ENCODE peak calls at places on chromosomes 4 and X, in four cellular contexts. One of them, this sample, is unnamed.

GRCh38 chr4:55107054-55107453 is 18.3 kb downstream of the KDR start:
- DNase-seq in heart left ventricle: no peak
- DNase-seq in hepatocyte: no peak
- DNase-seq in GM10248: no peak
- DNase-seq in this sample: no peak

GRCh38 chrX:154727418-154728323 is 23.2 kb downstream of the GAB3 start:
- DNase-seq in GM10248: no peak
- DNase-seq in hepatocyte: no peak
- DNase-seq in heart left ventricle: peak
- DNase-seq in this sample: no peak

GRCh38 chrX:155065035-155065734 is 5.8 kb downstream of the CMC4 start:
- DNase-seq in heart left ventricle: no peak
- DNase-seq in GM10248: no peak
- DNase-seq in hepatocyte: no peak
- DNase-seq in this sample: no peak

GRCh38 chr4:77026322-77026704 is 49.5 kb downstream of the CCNI start:
- DNase-seq in GM10248: no peak
- DNase-seq in hepatocyte: no peak
- DNase-seq in heart left ventricle: no peak
- DNase-seq in this sample: no peak

GRCh38 chrX:124346064-124346876 is at the start of gene SH2D1A:
- DNase-seq in heart left ventricle: no peak
- DNase-seq in hepatocyte: no peak
- DNase-seq in GM10248: no peak
- DNase-seq in this sample: no peak

GRCh38 chr4:104425003-104425402 is 69.7 kb downstream of the CXXC4 start:
- DNase-seq in heart left ventricle: no peak
- DNase-seq in GM10248: no peak
- DNase-seq in hepatocyte: no peak
- DNase-seq in this sample: no peak

GRCh38 chr4:25367004-25367621 is 9.9 kb upstream of the ANAPC4 start:
- DNase-seq in heart left ventricle: no peak
- DNase-seq in hepatocyte: peak
- DNase-seq in GM10248: peak
- DNase-seq in this sample: peak

GRCh38 chr4:156790866-156791265 is 180.7 kb downstream of the PDGFC start:
- DNase-seq in heart left ventricle: peak
- DNase-seq in hepatocyte: no peak
- DNase-seq in GM10248: no peak
- DNase-seq in this sample: no peak

GRCh38 chr4:72301759-72302158 is 267.3 kb downstream of the ADAMTS3 start:
- DNase-seq in GM10248: no peak
- DNase-seq in heart left ventricle: no peak
- DNase-seq in hepatocyte: no peak
- DNase-seq in this sample: no peak

GRCh38 chr4:96186593-96186992 is 346.7 kb downstream of the PDHA2 start:
- DNase-seq in GM10248: no peak
- DNase-seq in heart left ventricle: no peak
- DNase-seq in hepatocyte: no peak
- DNase-seq in this sample: no peak

GRCh38 chr4:65791111-65791806 is 121.0 kb upstream of the EPHA5 start:
- DNase-seq in GM10248: no peak
- DNase-seq in hepatocyte: no peak
- DNase-seq in heart left ventricle: no peak
- DNase-seq in this sample: no peak

GRCh38 chr4:186414365-186414764 is 141.0 kb downstream of the MTNR1A start:
- DNase-seq in hepatocyte: no peak
- DNase-seq in GM10248: no peak
- DNase-seq in heart left ventricle: no peak
- DNase-seq in this sample: no peak

GRCh38 chr4:185383451-185383850 is 12.3 kb downstream of the LRP2BP start:
- DNase-seq in hepatocyte: no peak
- DNase-seq in heart left ventricle: no peak
- DNase-seq in GM10248: no peak
- DNase-seq in this sample: no peak

GRCh38 chrX:103276581-103277002 is at the start of gene TCEAL5:
- DNase-seq in heart left ventricle: no peak
- DNase-seq in hepatocyte: no peak
- DNase-seq in GM10248: no peak
- DNase-seq in this sample: no peak

GRCh38 chr4:120709986-120710385 is 212.5 kb downstream of the PRDM5 start:
- DNase-seq in heart left ventricle: no peak
- DNase-seq in hepatocyte: no peak
- DNase-seq in GM10248: no peak
- DNase-seq in this sample: no peak

GRCh38 chrX:39484669-39485068 is 613.1 kb downstream of the BCOR start:
- DNase-seq in GM10248: no peak
- DNase-seq in hepatocyte: no peak
- DNase-seq in heart left ventricle: no peak
- DNase-seq in this sample: no peak

GRCh38 chr4:157885785-157886184 is 287.0 kb downstream of the GASK1B start:
- DNase-seq in heart left ventricle: no peak
- DNase-seq in hepatocyte: no peak
- DNase-seq in GM10248: no peak
- DNase-seq in this sample: no peak

GRCh38 chr4:55159851-55160250 is 34.5 kb upstream of the KDR start:
- DNase-seq in hepatocyte: no peak
- DNase-seq in GM10248: no peak
- DNase-seq in heart left ventricle: no peak
- DNase-seq in this sample: no peak

GRCh38 chrX:120367390-120368100 is 5.7 kb downstream of the ATP1B4 start:
- DNase-seq in GM10248: no peak
- DNase-seq in heart left ventricle: no peak
- DNase-seq in hepatocyte: no peak
- DNase-seq in this sample: no peak

GRCh38 chr4:105541420-105541819 is 11.0 kb upstream of the ARHGEF38 start:
- DNase-seq in hepatocyte: no peak
- DNase-seq in GM10248: no peak
- DNase-seq in heart left ventricle: no peak
- DNase-seq in this sample: no peak

GRCh38 chrX:17183566-17183965 is 191.4 kb upstream of the NHS start:
- DNase-seq in hepatocyte: no peak
- DNase-seq in heart left ventricle: no peak
- DNase-seq in GM10248: no peak
- DNase-seq in this sample: no peak

GRCh38 chr4:162727232-162727631 is 439.5 kb downstream of the NAF1 start:
- DNase-seq in heart left ventricle: no peak
- DNase-seq in GM10248: no peak
- DNase-seq in hepatocyte: peak
- DNase-seq in this sample: no peak

GRCh38 chr4:15100380-15100779 is 98.1 kb downstream of the CPEB2 start:
- DNase-seq in heart left ventricle: no peak
- DNase-seq in GM10248: no peak
- DNase-seq in hepatocyte: no peak
- DNase-seq in this sample: no peak

GRCh38 chr4:173273956-173274355 is 60.2 kb downstream of the HMGB2 start:
- DNase-seq in GM10248: no peak
- DNase-seq in hepatocyte: no peak
- DNase-seq in heart left ventricle: no peak
- DNase-seq in this sample: no peak

GRCh38 chr4:148481644-148482043 is 39.4 kb upstream of the NR3C2 start:
- DNase-seq in heart left ventricle: no peak
- DNase-seq in hepatocyte: no peak
- DNase-seq in GM10248: no peak
- DNase-seq in this sample: no peak

GRCh38 chr4:123659759-123660158 is 263.2 kb downstream of the SPRY1 start:
- DNase-seq in hepatocyte: peak
- DNase-seq in GM10248: no peak
- DNase-seq in heart left ventricle: no peak
- DNase-seq in this sample: no peak

GRCh38 chrX:71618303-71618721 is at the start of gene CXCR3:
- DNase-seq in heart left ventricle: peak
- DNase-seq in GM10248: peak
- DNase-seq in hepatocyte: no peak
- DNase-seq in this sample: peak

GRCh38 chrX:39335447-39336235 is 534.4 kb downstream of the MID1IP1 start:
- DNase-seq in hepatocyte: peak
- DNase-seq in GM10248: no peak
- DNase-seq in heart left ventricle: no peak
- DNase-seq in this sample: no peak

GRCh38 chr4:125010776-125011503 is 298.4 kb upstream of the ANKRD50 start:
- DNase-seq in hepatocyte: no peak
- DNase-seq in GM10248: no peak
- DNase-seq in heart left ventricle: no peak
- DNase-seq in this sample: no peak

GRCh38 chr4:1368421-1369090 is 21.5 kb downstream of the UVSSA start:
- DNase-seq in heart left ventricle: no peak
- DNase-seq in GM10248: no peak
- DNase-seq in hepatocyte: no peak
- DNase-seq in this sample: no peak
- TF ChIP-seq CTCF in heart left ventricle: no peak
- TF ChIP-seq CTCF in GM10248: no peak
- TF ChIP-seq CTCF in hepatocyte: no peak
- TF ChIP-seq CTCF in this sample: no peak

DNA sequence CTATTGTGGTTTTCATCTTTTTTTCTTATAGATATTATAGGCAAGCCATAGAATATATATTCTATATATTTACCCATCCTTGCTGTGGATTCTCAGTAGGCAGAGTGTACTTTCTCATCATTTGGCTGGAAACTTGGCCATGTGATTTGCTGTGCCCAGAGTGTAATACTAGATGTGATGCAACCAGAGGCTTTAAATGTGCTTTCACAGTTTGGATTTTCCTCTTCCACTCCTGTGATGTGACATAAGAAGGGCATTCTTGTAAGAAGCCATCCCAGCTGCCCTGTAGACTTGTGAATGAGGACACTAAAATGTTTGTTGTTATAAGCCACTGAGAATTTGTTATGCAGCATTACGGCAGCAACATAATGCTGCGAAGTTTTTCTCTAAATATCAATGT is 10.4 kb upstream of the HPGDS start:
- DNase-seq in heart left ventricle: no peak
- DNase-seq in GM10248: no peak
- DNase-seq in hepatocyte: no peak
- DNase-seq in this sample: no peak
- TF ChIP-seq CTCF in heart left ventricle: no peak
- TF ChIP-seq CTCF in GM10248: no peak
- TF ChIP-seq CTCF in hepatocyte: no peak
- TF ChIP-seq CTCF in this sample: no peak

GRCh38 chr4:153785830-153786721 is 2.8 kb downstream of the SFRP2 start:
- DNase-seq in hepatocyte: no peak
- DNase-seq in GM10248: peak
- DNase-seq in heart left ventricle: no peak
- DNase-seq in this sample: peak
- TF ChIP-seq CTCF in hepatocyte: peak
- TF ChIP-seq CTCF in GM10248: peak
- TF ChIP-seq CTCF in heart left ventricle: peak
- TF ChIP-seq CTCF in this sample: peak

GRCh38 chrX:53458082-53458481 is 23.9 kb upstream of the HSD17B10 start:
- DNase-seq in GM10248: no peak
- DNase-seq in hepatocyte: no peak
- DNase-seq in heart left ventricle: no peak
- DNase-seq in this sample: no peak
- TF ChIP-seq CTCF in GM10248: no peak
- TF ChIP-seq CTCF in hepatocyte: peak
- TF ChIP-seq CTCF in heart left ventricle: no peak
- TF ChIP-seq CTCF in this sample: no peak

GRCh38 chr4:48071171-48071570 is 54.6 kb downstream of the NIPAL1 start:
- DNase-seq in hepatocyte: peak
- DNase-seq in heart left ventricle: no peak
- DNase-seq in GM10248: no peak
- DNase-seq in this sample: no peak
- TF ChIP-seq CTCF in hepatocyte: no peak
- TF ChIP-seq CTCF in heart left ventricle: no peak
- TF ChIP-seq CTCF in GM10248: no peak
- TF ChIP-seq CTCF in this sample: no peak

This sample was measured in GM13976.